ENCODE peak calls at places on chromosomes 2 and 18, in nine cellular contexts. I is GM23338, N is PC-3, D is GM23248, R is HCT116, A is SK-N-SH, Y is MM.1S, Q is hepatocyte, B is OCI-LY7. U is an unnamed sample.

GRCh38 chr2:54724560-54725342 is 1.3 kb downstream of the EML6 start:
- DNase-seq in D (peak), B (peak), N (peak), I (peak), Y (peak), Q (peak), A (peak), R (no peak), U (peak)

GRCh38 chr18:61394983-61395382 is 61.8 kb downstream of the CDH20 start:
- DNase-seq in Q (no peak), B (no peak), I (no peak), R (no peak), A (no peak), Y (no peak), N (no peak), D (peak), U (no peak)

GRCh38 chr2:66301073-66301766 is 133.7 kb upstream of the MEIS1 start:
- DNase-seq in R (no peak), B (no peak), Y (no peak), Q (no peak), N (no peak), A (no peak), D (peak), I (no peak), U (no peak)

GRCh38 chr2:221553333-221553732 is 18.8 kb downstream of the EPHA4 start:
- DNase-seq in B (no peak), R (no peak), Y (no peak), Q (no peak), I (no peak), N (no peak), A (no peak), D (no peak), U (peak)

GRCh38 chr2:157821519-157822131 is 54.5 kb downstream of the ACVR1 start:
- DNase-seq in B (no peak), Y (no peak), N (no peak), A (no peak), I (no peak), R (no peak), Q (no peak), D (no peak), U (no peak)

GRCh38 chr2:37507069-37507410 is 162.6 kb downstream of the QPCT start:
- DNase-seq in N (no peak), A (no peak), Y (no peak), B (no peak), D (no peak), Q (no peak), I (no peak), R (no peak), U (no peak)

GRCh38 chr2:42013409-42013808 is 34.4 kb upstream of the PKDCC start:
- DNase-seq in I (no peak), B (no peak), Y (no peak), N (no peak), A (no peak), R (no peak), Q (no peak), D (peak), U (no peak)

GRCh38 chr18:49846263-49846662 is 32.9 kb upstream of the ACAA2 start:
- DNase-seq in N (no peak), Y (no peak), R (no peak), A (peak), D (peak), I (no peak), B (no peak), Q (peak), U (no peak)

GRCh38 chr2:72438364-72438763 is 290.7 kb upstream of the CYP26B1 start:
- DNase-seq in Y (no peak), I (no peak), N (no peak), B (no peak), Q (no peak), A (no peak), D (no peak), R (no peak), U (no peak)

GRCh38 chr2:179265082-179265575 is 497 bp upstream of the SESTD1 start:
- DNase-seq in Y (no peak), R (no peak), Q (no peak), B (no peak), A (no peak), D (peak), I (no peak), N (peak), U (no peak)

GRCh38 chr2:40579247-40579646 is 127.4 kb upstream of the SLC8A1 start:
- DNase-seq in I (no peak), D (peak), A (no peak), N (no peak), Q (no peak), Y (no peak), R (no peak), B (no peak), U (no peak)

GRCh38 chr2:88234760-88235159 is 64.6 kb downstream of the THNSL2 start:
- DNase-seq in R (no peak), D (no peak), Q (no peak), N (no peak), A (no peak), B (no peak), I (no peak), Y (no peak), U (no peak)

GRCh38 chr2:120938132-120938771 is 202.6 kb downstream of the GLI2 start:
- DNase-seq in Y (no peak), D (peak), N (no peak), I (no peak), A (peak), Q (no peak), B (no peak), R (no peak), U (no peak)

GRCh38 chr2:109264595-109265328 is 135.8 kb downstream of the SH3RF3 start:
- DNase-seq in A (no peak), N (no peak), Y (no peak), Q (peak), B (no peak), D (peak), R (no peak), I (no peak), U (no peak)

GRCh38 chr2:68336192-68336591 is 16.4 kb upstream of the CNRIP1 start:
- DNase-seq in D (peak), A (no peak), Y (no peak), B (no peak), N (peak), Q (no peak), R (peak), I (no peak), U (no peak)

GRCh38 chr2:26846334-26846863 is 1.5 kb upstream of the DPYSL5 start:
- DNase-seq in N (peak), D (peak), Q (peak), I (peak), B (peak), R (peak), Y (peak), A (peak), U (peak)

GRCh38 chr18:13232060-13232917 is 13.7 kb downstream of the LDLRAD4 start:
- DNase-seq in R (no peak), A (no peak), I (peak), Q (no peak), Y (no peak), N (no peak), D (no peak), B (no peak), U (no peak)

GRCh38 chr2:21047161-21048009 is 3.5 kb upstream of the APOB start:
- DNase-seq in R (no peak), Q (peak), I (peak), A (peak), N (no peak), B (no peak), D (no peak), Y (no peak), U (no peak)

GRCh38 chr2:239826376-239826775 is 198.8 kb downstream of the NDUFA10 start:
- DNase-seq in B (no peak), N (no peak), R (no peak), D (no peak), Y (no peak), A (no peak), Q (no peak), I (no peak), U (no peak)

GRCh38 chr18:46097378-46097852 is 681 bp downstream of the ATP5F1A start:
- DNase-seq in D (peak), Y (peak), I (no peak), Q (no peak), R (no peak), B (peak), A (no peak), N (no peak), U (no peak)

GRCh38 chr18:63890950-63891304 is 3.4 kb downstream of the SERPINB2 start:
- DNase-seq in D (no peak), I (no peak), B (no peak), N (peak), Y (no peak), Q (no peak), R (no peak), A (peak), U (no peak)

GRCh38 chr2:190507135-190507534 is 27.4 kb downstream of the NEMP2 start:
- DNase-seq in Q (no peak), D (no peak), I (no peak), N (no peak), Y (no peak), R (no peak), A (no peak), B (no peak), U (no peak)

GRCh38 chr2:40103590-40103989 is 324.5 kb upstream of the THUMPD2 start:
- DNase-seq in Y (no peak), B (no peak), Q (no peak), D (peak), I (no peak), R (no peak), N (no peak), A (no peak), U (no peak)

GRCh38 chr2:20168048-20168726 is 56.7 kb downstream of the SDC1 start:
- DNase-seq in Q (no peak), R (no peak), Y (no peak), N (no peak), B (no peak), I (no peak), A (peak), D (no peak), U (no peak)

GRCh38 chr2:231613054-231613654 is 20.5 kb downstream of the TEX44 start:
- DNase-seq in Y (no peak), R (no peak), A (no peak), B (peak), Q (no peak), I (no peak), D (peak), N (no peak), U (no peak)

GRCh38 chr2:2101924-2102323 is 229.2 kb downstream of the MYT1L start:
- DNase-seq in B (peak), I (peak), R (no peak), A (peak), Y (no peak), D (peak), Q (no peak), N (no peak), U (peak)

GRCh38 chr18:56702946-56703345 is 51.8 kb downstream of the WDR7 start:
- DNase-seq in Y (peak), Q (peak), I (peak), R (peak), B (peak), A (peak), D (peak), N (peak), U (peak)

GRCh38 chr18:44840053-44840826 is 159.6 kb downstream of the SETBP1 start:
- DNase-seq in N (no peak), D (no peak), Q (no peak), I (no peak), Y (no peak), A (no peak), R (no peak), B (no peak), U (no peak)

GRCh38 chr2:102126169-102126568 is 16.4 kb upstream of the IL1R1 start:
- DNase-seq in R (no peak), Y (no peak), Q (no peak), D (no peak), I (no peak), B (no peak), A (no peak), N (no peak), U (no peak)

GRCh38 chr2:219254590-219255219 is 987 bp upstream of the TUBA4A start:
- DNase-seq in I (no peak), Y (peak), Q (no peak), B (peak), N (no peak), R (no peak), D (peak), A (no peak), U (no peak)

GRCh38 chr2:69188174-69188900 is 175.4 kb downstream of the ANTXR1 start:
- DNase-seq in R (no peak), B (no peak), Y (no peak), N (no peak), A (no peak), Q (no peak), I (no peak), D (no peak), U (no peak)

GRCh38 chr2:154724194-154724797 is 25.8 kb downstream of the KCNJ3 start:
- DNase-seq in I (no peak), N (no peak), D (no peak), Q (no peak), Y (no peak), B (no peak), A (no peak), R (no peak), U (no peak)

DNA sequence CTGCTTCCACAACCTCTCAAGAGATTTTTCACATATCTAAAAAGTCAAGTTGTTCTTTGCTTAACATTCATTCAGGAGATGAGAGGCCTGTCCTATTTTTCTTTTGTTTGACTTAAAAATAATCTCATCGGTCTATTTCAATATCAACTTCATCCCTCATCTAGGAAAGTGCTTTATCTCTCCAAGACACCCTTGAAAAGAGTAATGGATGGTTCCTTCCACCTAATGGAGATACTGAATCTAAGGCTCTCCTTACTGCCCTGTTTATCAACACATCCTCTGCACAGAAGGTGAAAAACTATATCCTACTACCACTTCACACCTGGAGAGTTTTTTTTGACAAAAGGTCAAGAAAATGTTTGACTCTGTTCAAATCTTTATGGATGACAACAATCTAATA is 2.4 kb downstream of the NFE2L2 start:
- DNase-seq in R (no peak), Y (no peak), A (no peak), I (no peak), B (peak), Q (no peak), D (peak), N (no peak), U (no peak)
- TF ChIP-seq EZH2phosphoT487 in R (no peak), Y (no peak), A (no peak), I (no peak), B (no peak), Q (no peak), D (no peak), N (no peak), U (no peak)

DNA sequence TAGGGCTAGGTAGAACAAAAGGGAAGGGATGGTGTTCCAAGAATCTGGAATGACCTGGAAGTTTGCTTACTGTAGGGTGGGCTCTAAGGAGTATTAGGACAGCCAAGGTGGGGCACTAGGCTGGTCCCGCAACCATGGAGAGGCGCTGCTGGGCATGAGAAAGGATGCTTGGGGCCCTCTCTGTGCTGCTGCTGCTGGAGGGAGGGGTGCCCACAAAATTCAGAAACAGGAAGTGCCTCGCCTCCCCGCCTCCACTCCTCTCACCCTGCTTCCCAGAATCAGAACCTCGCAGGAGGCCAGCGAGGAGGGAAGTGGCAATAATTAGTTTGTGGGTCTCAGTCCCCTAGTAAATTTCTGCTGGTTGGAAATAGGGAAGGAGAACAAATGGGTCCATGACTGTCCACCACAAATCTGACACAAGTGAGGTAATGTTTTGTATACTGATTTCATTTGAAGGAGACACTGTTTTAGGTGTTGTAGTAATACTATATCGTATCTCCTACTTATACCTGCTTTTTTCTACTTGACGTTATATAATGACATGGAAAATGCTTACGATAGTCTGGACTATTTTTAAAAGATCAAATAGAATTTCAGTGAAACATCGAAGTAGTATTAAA is 7.9 kb upstream of the PDCL3 start:
- DNase-seq in D (no peak), R (no peak), Q (no peak), Y (no peak), A (no peak), I (no peak), B (no peak), N (no peak), U (no peak)
- TF ChIP-seq EZH2phosphoT487 in D (no peak), R (no peak), Q (no peak), Y (no peak), A (no peak), I (no peak), B (no peak), N (no peak), U (no peak)

GRCh38 chr18:76357585-76358265 is 137.3 kb downstream of the ZNF516 start:
- DNase-seq in R (no peak), N (no peak), I (no peak), D (no peak), A (no peak), Y (no peak), Q (no peak), B (no peak), U (no peak)
- TF ChIP-seq EZH2phosphoT487 in R (no peak), N (no peak), I (no peak), D (no peak), A (no peak), Y (no peak), Q (no peak), B (no peak), U (no peak)

DNA sequence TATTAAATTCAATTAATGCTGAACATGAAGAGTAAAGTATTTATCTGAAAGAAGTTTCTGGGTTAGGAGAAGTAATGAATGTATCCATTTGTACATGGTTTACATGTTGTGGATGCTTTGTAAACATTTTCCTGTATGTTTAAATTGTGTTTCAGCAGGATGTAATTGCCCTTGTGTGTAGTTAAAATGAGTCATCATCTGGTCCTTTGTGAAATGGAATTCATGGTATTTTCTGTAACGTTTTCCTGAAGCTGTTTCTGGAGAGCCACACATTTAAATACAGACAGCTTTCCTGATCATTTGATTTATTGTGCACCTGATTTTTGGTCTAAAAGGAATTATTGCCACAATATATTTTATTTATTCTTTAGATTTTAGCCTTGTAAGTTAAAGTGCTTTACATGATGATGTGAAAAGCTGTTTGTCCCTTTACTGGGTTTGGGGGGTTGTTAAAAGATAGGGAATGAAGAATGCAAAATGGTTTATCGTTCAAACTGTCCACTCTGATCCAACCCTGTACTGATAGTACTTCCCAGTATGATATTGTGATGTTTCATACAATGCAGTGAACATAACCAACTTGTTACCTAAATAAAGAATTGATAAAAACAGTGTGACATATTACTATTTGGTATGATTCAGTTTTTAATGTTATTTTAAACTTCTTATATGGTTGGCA is 41.7 kb upstream of the SLC3A1 start:
- DNase-seq in Y (no peak), R (no peak), A (peak), Q (peak), N (peak), B (no peak), I (peak), D (peak), U (peak)
- TF ChIP-seq EZH2phosphoT487 in Y (no peak), R (no peak), A (no peak), Q (no peak), N (no peak), B (no peak), I (no peak), D (no peak), U (no peak)

GRCh38 chr2:145027073-145027459 is 507.1 kb upstream of the ZEB2 start:
- DNase-seq in D (peak), Q (no peak), Y (no peak), A (no peak), I (no peak), R (no peak), N (no peak), B (no peak), U (no peak)
- TF ChIP-seq EZH2phosphoT487 in D (no peak), Q (no peak), Y (no peak), A (no peak), I (no peak), R (no peak), N (no peak), B (no peak), U (no peak)

GRCh38 chr2:11537951-11538350 is 4.1 kb downstream of the GREB1 start:
- DNase-seq in Y (no peak), B (no peak), Q (no peak), I (no peak), D (no peak), R (no peak), N (no peak), A (no peak), U (no peak)
- TF ChIP-seq EZH2phosphoT487 in Y (no peak), B (no peak), Q (no peak), I (no peak), D (no peak), R (no peak), N (no peak), A (no peak), U (no peak)

DNA sequence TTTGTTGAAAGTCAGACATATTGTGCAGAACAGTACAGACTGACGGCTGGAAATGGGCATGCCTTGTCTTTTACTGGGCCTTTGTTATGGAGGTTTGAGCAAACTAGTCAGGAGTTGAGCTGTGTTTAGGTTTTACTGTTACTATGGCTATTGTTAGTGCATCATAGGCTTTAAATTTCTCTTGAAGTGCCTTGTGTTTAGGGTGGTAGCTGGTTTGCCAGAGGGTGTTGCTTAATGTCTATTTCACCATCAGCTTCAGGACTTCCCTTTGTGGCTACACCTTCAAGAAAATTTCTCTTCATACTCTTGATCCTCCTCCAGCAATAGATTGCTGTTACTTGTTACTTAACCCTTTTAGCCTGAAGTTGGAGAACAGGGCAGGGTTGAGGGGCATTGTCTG is 104.6 kb downstream of the CAPN13 start:
- DNase-seq in R (no peak), N (no peak), Q (no peak), B (no peak), Y (no peak), I (no peak), A (no peak), D (no peak), U (no peak)
- TF ChIP-seq EZH2phosphoT487 in R (no peak), N (no peak), Q (no peak), B (no peak), Y (no peak), I (no peak), A (no peak), D (no peak), U (no peak)

DNA sequence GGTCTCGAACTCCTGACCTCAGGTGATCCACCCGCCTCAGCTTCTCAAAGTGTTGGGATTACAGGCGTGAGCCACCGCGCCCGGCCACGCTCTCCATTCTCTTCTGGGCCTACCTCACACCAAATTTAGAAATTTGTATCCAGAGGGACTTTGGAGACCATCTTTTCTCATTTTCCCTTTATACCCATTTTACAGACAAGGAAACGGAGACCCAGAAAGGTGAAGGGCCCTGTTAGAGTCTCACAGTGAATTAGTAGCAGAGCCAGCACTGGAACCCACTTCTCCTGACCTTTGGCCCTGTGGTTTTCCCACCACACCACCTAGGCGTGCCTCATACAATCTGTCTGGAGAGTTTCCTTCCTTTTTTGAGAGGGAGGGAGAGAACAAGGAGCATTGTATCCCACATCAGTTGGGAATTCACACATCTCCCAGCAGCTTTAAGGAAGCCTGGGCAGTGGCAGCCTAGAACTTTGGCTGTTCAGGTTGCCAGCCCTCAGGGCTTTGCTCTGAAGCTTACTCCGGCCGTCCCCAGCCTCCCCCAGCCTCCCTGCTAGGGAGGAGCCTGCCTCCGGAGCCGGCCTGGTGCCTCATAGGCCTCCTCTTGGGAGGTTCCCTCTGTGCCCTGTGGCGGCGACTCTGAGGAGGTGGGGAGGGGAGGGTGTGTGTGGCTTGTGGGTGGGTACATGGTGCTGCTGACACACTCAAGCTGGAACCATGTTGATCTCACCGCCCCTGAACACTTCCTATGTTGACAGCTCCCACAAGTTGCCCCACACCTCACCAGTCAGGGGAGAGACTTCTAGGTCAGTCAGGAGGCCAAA is 13.8 kb downstream of the FOSL2 start:
- DNase-seq in R (no peak), A (no peak), Q (no peak), I (no peak), D (peak), N (no peak), B (no peak), Y (no peak), U (no peak)
- TF ChIP-seq EZH2phosphoT487 in R (no peak), A (no peak), Q (no peak), I (no peak), D (no peak), N (no peak), B (no peak), Y (no peak), U (no peak)